ENCODE peak calls at places on chromosomes 7 and 10, in four cellular contexts. V, B, R and I are unnamed samples.

GRCh38 chr10:129364949-129365348 is 102.1 kb upstream of the MGMT start:
- DNase-seq in B (no peak), R (no peak), V (no peak), I (no peak)

GRCh38 chr10:6619663-6620062 is 39.6 kb upstream of the PRKCQ start:
- DNase-seq in B (no peak), R (no peak), V (no peak), I (no peak)

GRCh38 chr10:22821501-22821900 is 106.4 kb upstream of the ARMC3 start:
- DNase-seq in R (no peak), B (no peak), V (no peak), I (no peak)

GRCh38 chr10:84543077-84543476 is 214.7 kb downstream of the CCSER2 start:
- DNase-seq in R (no peak), B (no peak), V (no peak), I (no peak)

GRCh38 chr10:70996549-70996948 is 108.2 kb upstream of the PCBD1 start:
- DNase-seq in R (no peak), V (no peak), B (no peak), I (no peak)

GRCh38 chr7:36128448-36129047 is 24.5 kb upstream of the EEPD1 start:
- DNase-seq in R (no peak), V (peak; percentile 76), B (peak; percentile 29), I (peak; percentile 90)

GRCh38 chr10:8418631-8419030 is 364.1 kb downstream of the GATA3 start:
- DNase-seq in B (no peak), V (no peak), R (no peak), I (no peak)

GRCh38 chr7:132614428-132615076 is 38.3 kb upstream of the PLXNA4 start:
- DNase-seq in B (no peak), V (no peak), R (peak; percentile 34), I (no peak)

GRCh38 chr10:46040004-46040403 is 6.1 kb downstream of the MSMB start:
- DNase-seq in B (no peak), V (no peak), R (no peak), I (no peak)

GRCh38 chr7:93040355-93040754 is 77.4 kb downstream of the SAMD9 start:
- DNase-seq in R (no peak), V (no peak), B (no peak), I (no peak)

GRCh38 chr7:93036149-93036640 is 81.6 kb downstream of the SAMD9 start:
- DNase-seq in B (no peak), R (no peak), V (no peak), I (no peak)

GRCh38 chr7:93039282-93039681 is 78.5 kb downstream of the SAMD9 start:
- DNase-seq in R (no peak), B (no peak), V (no peak), I (no peak)

GRCh38 chr7:93031795-93032194 is 86.0 kb downstream of the SAMD9 start:
- DNase-seq in B (no peak), V (no peak), R (no peak), I (no peak)

DNA sequence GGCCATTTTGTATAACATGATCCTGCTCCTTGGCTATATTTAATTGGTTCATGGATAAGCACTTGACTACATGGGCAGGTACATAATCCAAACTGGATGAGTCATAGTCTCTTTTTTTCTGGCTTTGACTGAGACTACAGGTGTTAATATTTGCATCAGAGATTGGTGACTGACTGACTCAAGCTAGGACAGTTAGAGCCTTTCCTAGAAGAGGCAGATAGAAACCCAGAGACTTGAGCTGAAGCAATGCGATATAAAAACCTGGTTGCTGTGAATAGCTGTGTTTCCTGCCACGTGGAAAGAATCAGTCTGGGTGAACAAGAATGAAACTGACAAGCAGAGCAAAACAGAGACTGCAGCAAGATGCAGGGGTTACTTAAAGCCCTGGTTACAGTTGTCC is 81.0 kb downstream of the SAMD9 start:
- DNase-seq in R (no peak), B (no peak), V (no peak), I (no peak)
- H3K27ac ChIP-seq in R (no peak overlapping the region), B (no peak overlapping the region), V (no peak overlapping the region), I (no peak overlapping the region)

DNA sequence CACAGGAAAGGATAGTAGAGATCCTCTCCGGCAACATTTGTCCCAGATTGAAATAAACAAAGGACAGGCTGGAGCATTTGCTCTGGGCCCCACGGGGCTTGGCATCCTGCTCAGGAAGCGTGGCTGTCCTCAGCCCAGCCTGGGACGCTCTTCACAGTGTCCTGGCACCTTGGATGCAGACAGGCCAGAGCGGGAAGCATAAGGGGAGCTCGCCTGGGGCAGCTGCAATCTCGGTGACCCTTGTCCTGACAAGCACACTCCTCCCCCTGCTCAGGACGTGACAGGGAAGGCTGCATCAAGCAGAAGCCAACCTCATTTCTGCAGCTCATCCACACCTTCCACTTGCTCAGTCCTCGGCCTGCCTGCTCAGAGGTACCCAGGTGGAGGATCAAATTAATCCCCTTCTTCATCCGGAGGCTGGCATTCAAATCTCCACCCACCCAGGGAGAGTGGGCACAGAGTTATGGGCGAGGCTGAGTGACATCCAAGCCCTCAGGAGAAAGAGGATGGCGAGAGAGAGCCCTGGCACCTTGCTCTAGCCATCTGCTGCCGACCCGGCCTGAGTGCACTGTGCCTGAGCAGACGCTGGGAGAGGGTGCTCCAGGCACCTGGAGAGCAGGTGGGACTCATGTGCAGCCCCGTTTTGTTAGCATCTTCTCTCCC is 47.6 kb downstream of the ABRAXAS2 start:
- DNase-seq in V (no peak), R (no peak), B (no peak), I (no peak)
- TF ChIP-seq JUN in V (no peak), R (no peak), B (no peak), I (no peak)

DNA sequence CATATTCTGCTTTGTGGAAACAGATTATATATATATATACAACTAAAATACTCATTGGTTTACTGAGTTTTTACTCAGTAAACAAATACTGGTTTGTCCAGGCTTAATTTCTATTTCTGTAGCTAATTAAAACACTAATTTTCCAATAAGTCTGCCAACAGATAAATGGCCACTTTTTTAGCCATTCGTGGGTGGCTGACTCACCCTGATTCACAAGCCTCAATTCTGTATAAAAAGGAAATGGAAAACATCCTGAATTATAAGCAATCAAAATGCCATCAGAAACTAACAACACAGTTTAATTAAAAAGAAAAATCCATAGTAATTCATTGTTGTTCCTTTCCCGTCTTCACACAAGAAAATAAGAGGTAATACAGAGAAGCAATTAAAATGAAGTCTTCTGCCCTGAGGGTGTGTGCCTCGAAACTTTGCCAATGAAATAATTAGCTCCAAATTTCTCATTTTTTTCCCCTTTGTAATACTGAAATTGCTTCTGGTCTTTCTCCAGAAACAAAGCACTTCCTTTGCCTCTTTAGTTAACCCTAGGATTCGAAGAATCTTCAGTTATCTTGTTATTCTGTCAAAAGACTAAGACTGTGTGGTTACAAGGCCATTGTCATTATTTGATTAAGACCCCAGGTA is 118.7 kb upstream of the PTN start:
- DNase-seq in R (no peak), B (no peak), V (no peak), I (no peak)
- TF ChIP-seq KDM1A in R (no peak), B (no peak), V (no peak), I (no peak)

DNA sequence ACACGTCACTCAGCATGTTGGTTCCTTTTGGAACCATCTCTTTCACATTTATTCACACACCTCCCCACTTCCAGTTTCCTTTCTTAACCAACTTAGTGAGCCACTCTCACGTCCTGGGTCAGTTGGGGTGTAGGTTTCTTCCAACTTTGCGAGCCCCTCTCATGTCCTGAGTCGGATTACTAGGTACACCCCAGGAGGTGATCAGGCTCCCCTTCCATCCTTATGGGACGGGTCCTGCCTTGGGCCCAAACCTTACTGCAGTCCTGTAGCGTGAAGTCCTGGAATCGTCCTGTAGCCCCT is 7.7 kb downstream of the ERV3-1 start:
- DNase-seq in B (no peak), V (no peak), R (no peak), I (no peak)
- H3K27ac ChIP-seq in B (peak overlapping the region; percentile 96), V (peak overlapping the region; percentile 90), R (no peak overlapping the region), I (no peak overlapping the region)

DNA sequence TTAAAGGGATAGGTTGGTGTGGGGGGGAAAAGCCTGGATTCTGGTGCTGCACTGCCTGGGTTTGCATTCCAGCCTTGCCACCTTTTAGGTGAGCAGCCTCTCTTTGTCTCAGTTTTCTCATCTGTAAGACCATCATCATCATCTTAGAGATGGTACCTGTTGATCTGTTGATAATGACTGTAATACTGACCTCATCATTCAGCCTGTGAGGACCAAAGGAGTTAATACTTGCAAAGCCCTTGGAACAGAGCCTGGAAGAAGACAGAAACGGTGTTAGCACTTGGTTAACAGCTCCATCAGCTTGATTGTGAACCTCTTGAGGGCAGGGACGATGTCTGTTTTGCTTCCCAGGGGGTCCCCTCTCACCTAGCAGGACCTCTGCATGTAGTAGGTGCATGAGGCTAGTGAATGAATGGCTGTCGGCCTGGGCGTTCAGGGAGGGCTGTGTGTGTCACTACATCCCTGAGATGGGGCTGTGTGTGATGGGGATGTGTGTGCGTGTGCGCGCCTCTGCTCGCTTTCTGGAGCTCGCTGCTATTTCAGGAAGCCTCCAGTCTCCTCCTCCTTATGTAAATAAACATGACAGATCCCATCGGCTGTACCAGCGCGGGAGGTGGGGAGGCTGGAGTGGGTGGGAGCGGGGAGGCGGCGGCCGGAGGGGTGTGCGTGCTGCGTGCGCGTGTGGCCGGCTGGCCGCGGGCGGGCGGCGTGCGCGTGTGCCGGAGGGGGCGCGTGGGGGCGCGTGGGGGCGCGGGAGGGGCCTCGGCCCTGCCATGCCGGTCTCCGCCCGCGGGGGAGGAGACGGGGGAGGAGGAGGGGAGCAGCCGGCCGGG is 61.2 kb downstream of the NEURL1 start:
- DNase-seq in V (peak; percentile 39), R (no peak), B (peak; percentile 85), I (peak; percentile 37)
- TF ChIP-seq JUN in V (no peak), R (no peak), B (no peak), I (no peak)

DNA sequence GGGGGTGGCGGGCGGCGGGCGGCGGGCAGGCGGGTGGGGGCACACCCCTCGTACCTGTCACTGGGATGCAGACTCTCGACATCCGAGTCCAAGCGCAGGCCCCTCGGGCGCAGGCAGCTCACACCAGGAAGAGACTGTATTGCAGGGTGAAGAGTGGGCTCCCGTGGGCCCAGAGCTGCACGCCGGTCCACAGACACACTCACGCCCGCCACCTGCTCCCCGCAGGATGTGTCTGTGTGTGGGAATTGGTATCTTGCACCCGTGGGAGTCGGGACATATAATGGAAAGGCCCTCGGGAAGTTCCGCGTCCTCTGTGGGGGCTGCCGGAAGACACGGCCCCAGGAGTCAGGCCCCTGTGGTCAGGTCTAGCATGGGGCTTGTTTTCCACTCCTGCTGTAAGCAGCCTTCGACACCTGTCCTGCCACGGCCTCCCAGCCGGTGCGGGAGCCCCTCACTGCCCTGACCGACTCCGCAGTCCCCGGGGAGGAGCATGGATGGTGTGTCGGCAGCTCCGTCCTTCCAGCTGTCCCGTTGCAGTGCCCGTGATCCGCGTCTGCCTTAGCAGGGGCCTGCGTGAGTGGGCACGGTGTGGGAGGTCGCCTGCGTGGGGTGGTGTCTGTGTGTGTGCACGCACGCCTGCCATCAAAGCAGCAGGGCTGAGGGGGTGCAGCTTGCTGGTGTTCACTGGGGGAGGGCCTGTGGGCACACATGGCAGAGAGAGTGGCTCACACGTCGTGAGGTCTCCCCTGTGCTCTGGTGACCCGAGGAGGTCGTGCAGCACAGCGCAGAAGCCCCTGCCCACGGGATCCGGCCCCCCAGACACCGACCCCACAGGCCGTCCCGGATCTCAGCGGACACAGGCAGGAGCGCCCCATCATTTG is 10.1 kb downstream of the MAFK start:
- DNase-seq in R (no peak), B (no peak), V (no peak), I (no peak)
- TF ChIP-seq KDM1A in R (no peak), B (no peak), V (no peak), I (no peak)

GRCh38 chr7:65037740-65038678 is 31.5 kb upstream of the ERV3-1 start:
- DNase-seq in B (peak; percentile 93), R (peak; percentile 61), V (peak; percentile 78), I (peak; percentile 45)
- H3K27ac ChIP-seq in B (peak overlapping the region; percentile 89), R (peak overlapping the region; percentile 77), V (peak overlapping the region; percentile 85), I (peak overlapping the region; percentile 98)

GRCh38 chr10:126924180-126924914 is 19.1 kb downstream of the DOCK1 start:
- DNase-seq in R (no peak), V (no peak), B (no peak), I (no peak)
- TF ChIP-seq JUN in R (no peak), V (no peak), B (no peak), I (no peak)